ENCODE peak calls at places on chromosome 11, in ten cellular contexts. S is NCI-H1436, K is A172, M is retina, H is choroid plexus epithelial cell, L is ELR, V is adipocyte, B is memory B cell, I is mesendoderm, U is caudate nucleus. Z is an unnamed sample.

GRCh38 chr11:44258839-44259420 is 51.0 kb downstream of the ALX4 start:
- DNase-seq in S (no peak), K (no peak), M (no peak), H (no peak), L (no peak), V (no peak), B (no peak), I (no peak), U (no peak), Z (no peak)

GRCh38 chr11:32187106-32187505 is 96.2 kb downstream of the RCN1 start:
- DNase-seq in S (no peak), K (no peak), M (no peak), H (no peak), L (no peak), V (no peak), B (no peak), I (no peak), U (no peak), Z (no peak)

GRCh38 chr11:94838027-94838610 is 70.0 kb downstream of the AMOTL1 start:
- DNase-seq in S (no peak), K (no peak), M (no peak), H (no peak), L (no peak), V (no peak), B (no peak), I (no peak), U (no peak), Z (no peak)

GRCh38 chr11:561148-562003 is 606 bp downstream of the RASSF7 start:
- DNase-seq in S (no peak), K (peak; percentile 49), M (no peak), H (no peak), L (peak; percentile 58), V (peak; percentile 52), B (no peak), I (peak; percentile 37), U (peak; percentile 44), Z (no peak)

GRCh38 chr11:80593981-80594380 is 1153.2 kb upstream of the TENM4 start:
- DNase-seq in S (no peak), K (peak; percentile 94), M (no peak), H (peak; percentile 64), L (no peak), V (no peak), B (no peak), I (peak; percentile 67), U (peak; percentile 4), Z (no peak)

GRCh38 chr11:125224391-125225015 is 60.0 kb downstream of the PKNOX2 start:
- DNase-seq in S (no peak), K (no peak), M (peak; percentile 43), H (peak; percentile 65), L (peak; percentile 35), V (peak; percentile 64), B (no peak), I (peak; percentile 77), U (no peak), Z (no peak)

GRCh38 chr11:69841859-69842698 is 22.9 kb upstream of the FGF3 start:
- DNase-seq in S (no peak), K (no peak), M (no peak), H (peak; percentile 30), L (peak; percentile 45), V (peak; percentile 12), B (no peak), I (peak; percentile 57), U (no peak), Z (no peak)

GRCh38 chr11:130216591-130217132 is 57.1 kb downstream of the ST14 start:
- DNase-seq in S (no peak), K (no peak), M (peak; percentile 48), H (no peak), L (no peak), V (no peak), B (no peak), I (no peak), U (no peak), Z (no peak)

GRCh38 chr11:64959498-64959897 is 12.4 kb downstream of the MAJIN start:
- DNase-seq in S (no peak), K (no peak), M (no peak), H (no peak), L (peak; percentile 48), V (no peak), B (no peak), I (no peak), U (no peak), Z (no peak)

GRCh38 chr11:9906043-9906791 is 242.3 kb downstream of the SWAP70 start:
- DNase-seq in S (no peak), K (peak; percentile 97), M (no peak), H (peak; percentile 95), L (peak; percentile 99), V (peak; percentile 93), B (no peak), I (peak; percentile 99), U (no peak), Z (peak; percentile 54)

GRCh38 chr11:60251485-60252207 is 8.7 kb upstream of the MS4A4E start:
- DNase-seq in S (peak; percentile 0), K (peak; percentile 4), M (peak; percentile 30), H (peak; percentile 33), L (peak; percentile 35), V (peak; percentile 50), B (no peak), I (peak; percentile 70), U (no peak), Z (no peak)

Z was measured in T1000.